ENCODE peak calls at places on chromosome 19, in six cellular contexts. A, Y, L, D, P and Z are unnamed samples.

GRCh38 chr19:50669319-50670101 is 20.3 kb downstream of the C19orf81 start:
- DNase-seq in L (no peak), A (peak; percentile 6), Y (no peak), P (peak; percentile 9), D (peak; percentile 21), Z (no peak)

GRCh38 chr19:33199441-33200265 is 5.5 kb downstream of the LRP3 start:
- DNase-seq in A (no peak), D (no peak), Y (no peak), P (no peak), L (no peak), Z (no peak)

GRCh38 chr19:5617080-5617479 is 5.5 kb downstream of the SAFB2 start:
- DNase-seq in D (no peak), Y (no peak), A (no peak), L (no peak), P (no peak), Z (no peak)

GRCh38 chr19:33804021-33804799 is 7.5 kb downstream of the KCTD15 start:
- DNase-seq in D (no peak), P (no peak), Y (no peak), L (no peak), A (peak; percentile 70), Z (peak; percentile 73)

GRCh38 chr19:41356984-41357739 is 3.4 kb upstream of the TGFB1 start:
- DNase-seq in P (no peak), L (no peak), Y (no peak), A (no peak), D (no peak), Z (no peak)

GRCh38 chr19:8302734-8303133 is 5.4 kb downstream of the CD320 start:
- DNase-seq in D (no peak), Y (no peak), A (no peak), L (no peak), P (no peak), Z (no peak)

GRCh38 chr19:14363203-14364097 is 17.8 kb upstream of the ADGRE5 start:
- DNase-seq in P (peak; percentile 74), D (peak; percentile 63), A (peak; percentile 40), L (no peak), Y (peak; percentile 33), Z (peak; percentile 63)

GRCh38 chr19:49911381-49912145 is 14.9 kb upstream of the IL4I1 start:
- DNase-seq in L (no peak), Y (no peak), P (peak; percentile 42), D (peak; percentile 92), A (no peak), Z (no peak)

GRCh38 chr19:47111081-47111589 is 2.4 kb downstream of the ZC3H4 start:
- DNase-seq in D (peak; percentile 70), L (no peak), A (no peak), P (no peak), Y (peak; percentile 41), Z (no peak)

GRCh38 chr19:17755977-17756670 is 4.8 kb downstream of the FCHO1 start:
- DNase-seq in D (peak; percentile 93), L (no peak), Y (peak; percentile 20), A (peak; percentile 39), P (no peak), Z (no peak)

GRCh38 chr19:40147338-40147692 is 43.9 kb upstream of the MAP3K10 start:
- DNase-seq in P (no peak), L (no peak), Y (no peak), A (no peak), D (no peak), Z (no peak)

GRCh38 chr19:54014920-54015560 is 23.6 kb downstream of the CACNG6 start:
- DNase-seq in Y (no peak), D (no peak), A (no peak), L (no peak), P (no peak), Z (no peak)

GRCh38 chr19:50331187-50332013 is 2.2 kb upstream of the KCNC3 start:
- DNase-seq in D (peak; percentile 57), P (no peak), A (no peak), Y (no peak), L (no peak), Z (no peak)

GRCh38 chr19:49696865-49697264 is 5.9 kb downstream of the CPT1C start:
- DNase-seq in A (no peak), D (no peak), Y (no peak), P (no peak), L (no peak), Z (no peak)